ENCODE peak calls at places on chromosome 13, in five cellular contexts. D is GM23248, Q is neural progenitor cell, B is HCT116, G is H9. J is an unnamed sample.

GRCh38 chr13:23992722-23993438 is 95.6 kb upstream of the C1QTNF9B start:
- DNase-seq in D (no peak), Q (no peak), B (no peak), G (no peak), J (no peak)

GRCh38 chr13:79781829-79782540 is 301.0 kb downstream of the NDFIP2 start:
- DNase-seq in D (peak; percentile 46), Q (no peak), B (no peak), G (no peak), J (no peak)

GRCh38 chr13:28534210-28534609 is 39.3 kb upstream of the FLT1 start:
- DNase-seq in D (no peak), Q (no peak), B (no peak), G (no peak), J (no peak)

GRCh38 chr13:27869436-27870090 is 50.2 kb upstream of the PDX1 start:
- DNase-seq in D (no peak), Q (no peak), B (no peak), G (no peak), J (no peak)

GRCh38 chr13:39401756-39402155 is 201.2 kb downstream of the LHFPL6 start:
- DNase-seq in D (no peak), Q (no peak), B (no peak), G (no peak), J (no peak)

GRCh38 chr13:76023644-76024043 is 387.5 kb downstream of the LMO7 start:
- DNase-seq in D (peak; percentile 20), Q (no peak), B (no peak), G (no peak), J (no peak)

GRCh38 chr13:67136157-67136556 is 94.0 kb downstream of the PCDH9 start:
- DNase-seq in D (no peak), Q (no peak), B (no peak), G (no peak), J (no peak)

GRCh38 chr13:113835461-113836274 is 28.2 kb downstream of the GAS6 start:
- DNase-seq in D (peak; percentile 91), Q (no peak), B (no peak), G (no peak), J (no peak)

GRCh38 chr13:99289674-99290337 is 17.4 kb downstream of the GPR183 start:
- DNase-seq in D (no peak), Q (no peak), B (no peak), G (no peak), J (no peak)

GRCh38 chr13:93080587-93080986 is 146.0 kb upstream of the GPC6 start:
- DNase-seq in D (no peak), Q (no peak), B (no peak), G (no peak), J (no peak)

GRCh38 chr13:99600318-99600717 is 99.0 kb downstream of the TM9SF2 start:
- DNase-seq in D (no peak), Q (peak; percentile 66), B (no peak), G (peak; percentile 71), J (peak; percentile 78)

GRCh38 chr13:30807392-30807791 is 72.0 kb downstream of the ALOX5AP start:
- DNase-seq in D (no peak), Q (no peak), B (no peak), G (no peak), J (no peak)

GRCh38 chr13:46983881-46984280 is 87.0 kb upstream of the HTR2A start:
- DNase-seq in D (peak; percentile 28), Q (no peak), B (no peak), G (no peak), J (peak; percentile 80)

GRCh38 chr13:70623260-70623659 is 515.0 kb upstream of the KLHL1 start:
- DNase-seq in D (peak; percentile 20), Q (peak; percentile 2), B (no peak), G (no peak), J (peak; percentile 71)

GRCh38 chr13:109785141-109785891 is 1.1 kb downstream of the IRS2 start:
- DNase-seq in D (peak; percentile 84), Q (peak; percentile 66), B (no peak), G (peak; percentile 42), J (no peak)

GRCh38 chr13:21149568-21149967 is 26.8 kb downstream of the SKA3 start:
- DNase-seq in D (peak; percentile 4), Q (no peak), B (no peak), G (no peak), J (no peak)

GRCh38 chr13:43664700-43665191 is 122.0 kb downstream of the ENOX1 start:
- DNase-seq in D (peak; percentile 75), Q (peak; percentile 76), B (no peak), G (no peak), J (no peak)

GRCh38 chr13:111396457-111396856 is 76.0 kb downstream of the TEX29 start:
- DNase-seq in D (no peak), Q (no peak), B (no peak), G (peak; percentile 24), J (peak; percentile 10)

DNA sequence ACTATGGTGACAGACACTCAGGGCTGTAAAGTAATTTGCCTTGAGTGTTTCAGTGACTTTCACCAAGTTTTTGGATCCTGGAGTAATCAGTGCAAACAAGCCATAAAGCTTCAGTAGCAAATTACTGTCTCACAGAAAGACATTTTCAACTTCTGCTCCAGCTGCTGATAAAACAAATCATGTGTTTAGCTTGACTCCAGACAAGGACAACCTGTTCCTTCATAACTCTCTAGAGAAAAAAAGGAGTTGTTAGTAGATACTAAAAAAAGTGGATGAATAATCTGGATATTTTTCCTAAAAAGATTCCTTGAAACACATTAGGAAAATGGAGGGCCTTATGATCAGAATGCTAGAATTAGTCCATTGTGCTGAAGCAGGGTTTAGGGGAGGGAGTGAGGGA is 9.4 kb downstream of the ARGLU1 start:
- DNase-seq in D (no peak), Q (no peak), B (no peak), G (no peak), J (no peak)
- H2AFZ ChIP-seq in D (no peak overlapping the region), Q (no peak overlapping the region), B (no peak overlapping the region), G (no peak overlapping the region), J (no peak overlapping the region)

GRCh38 chr13:85095887-85096286 is 703.3 kb downstream of the SLITRK6 start:
- DNase-seq in D (no peak), Q (no peak), B (no peak), G (no peak), J (no peak)
- H2AFZ ChIP-seq in D (no peak overlapping the region), Q (no peak overlapping the region), B (no peak overlapping the region), G (no peak overlapping the region), J (no peak overlapping the region)

DNA sequence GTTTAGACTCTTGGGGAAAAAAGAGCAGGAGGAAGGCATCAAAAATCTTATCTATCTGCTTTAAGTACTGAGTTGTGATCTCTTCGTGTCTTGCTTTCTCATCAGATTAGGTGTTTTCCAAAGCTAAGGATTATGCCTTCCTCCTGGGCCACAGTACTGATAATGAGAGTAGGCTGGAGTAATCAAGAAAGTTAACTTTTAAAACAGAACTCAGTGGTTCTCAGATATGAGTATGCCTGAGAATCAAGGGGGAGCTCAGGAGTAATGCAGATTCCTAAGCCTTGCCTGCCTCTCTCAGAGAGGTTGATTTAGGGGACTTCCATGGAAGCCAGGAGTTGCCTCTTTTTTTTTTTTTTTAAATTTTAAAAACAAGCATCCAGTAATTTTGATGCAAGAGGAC is 23.5 kb downstream of the CDADC1 start:
- DNase-seq in D (no peak), Q (no peak), B (no peak), G (no peak), J (no peak)
- H2AFZ ChIP-seq in D (no peak overlapping the region), Q (no peak overlapping the region), B (no peak overlapping the region), G (no peak overlapping the region), J (no peak overlapping the region)

GRCh38 chr13:107900775-107901174 is 314.6 kb downstream of the LIG4 start:
- DNase-seq in D (peak; percentile 31), Q (no peak), B (no peak), G (no peak), J (no peak)

GRCh38 chr13:107907065-107907464 is 308.3 kb downstream of the LIG4 start:
- DNase-seq in D (no peak), Q (no peak), B (no peak), G (no peak), J (no peak)

GRCh38 chr13:107901230-107901629 is 314.1 kb downstream of the LIG4 start:
- DNase-seq in D (no peak), Q (no peak), B (no peak), G (no peak), J (no peak)

GRCh38 chr13:107901996-107902562 is 313.3 kb downstream of the LIG4 start:
- DNase-seq in D (no peak), Q (no peak), B (no peak), G (no peak), J (no peak)

GRCh38 chr13:107906131-107906530 is 309.2 kb downstream of the LIG4 start:
- DNase-seq in D (no peak), Q (no peak), B (no peak), G (no peak), J (no peak)
- H2AFZ ChIP-seq in D (no peak overlapping the region), Q (no peak overlapping the region), B (no peak overlapping the region), G (no peak overlapping the region), J (no peak overlapping the region)

GRCh38 chr13:91576590-91576989 is 178.2 kb downstream of the GPC5 start:
- DNase-seq in D (no peak), Q (peak; percentile 53), B (no peak), G (peak; percentile 58), J (peak; percentile 52)
- H2AFZ ChIP-seq in D (no peak overlapping the region), Q (peak overlapping the region; percentile 96), B (no peak overlapping the region), G (no peak overlapping the region), J (no peak overlapping the region)

GRCh38 chr13:52179925-52180324 is 20.5 kb upstream of the NEK3 start:
- DNase-seq in D (no peak), Q (no peak), B (no peak), G (no peak), J (no peak)
- H2AFZ ChIP-seq in D (no peak overlapping the region), Q (no peak overlapping the region), B (no peak overlapping the region), G (no peak overlapping the region), J (no peak overlapping the region)

GRCh38 chr13:73212482-73212881 is 153.7 kb downstream of the KLF5 start:
- DNase-seq in D (no peak), Q (no peak), B (no peak), G (no peak), J (no peak)
- H2AFZ ChIP-seq in D (no peak overlapping the region), Q (no peak overlapping the region), B (peak overlapping the region; percentile 59), G (no peak overlapping the region), J (no peak overlapping the region)

GRCh38 chr13:41722684-41723083 is 238.2 kb downstream of the VWA8 start:
- DNase-seq in D (no peak), Q (no peak), B (no peak), G (no peak), J (no peak)
- H2AFZ ChIP-seq in D (no peak overlapping the region), Q (no peak overlapping the region), B (no peak overlapping the region), G (no peak overlapping the region), J (no peak overlapping the region)

DNA sequence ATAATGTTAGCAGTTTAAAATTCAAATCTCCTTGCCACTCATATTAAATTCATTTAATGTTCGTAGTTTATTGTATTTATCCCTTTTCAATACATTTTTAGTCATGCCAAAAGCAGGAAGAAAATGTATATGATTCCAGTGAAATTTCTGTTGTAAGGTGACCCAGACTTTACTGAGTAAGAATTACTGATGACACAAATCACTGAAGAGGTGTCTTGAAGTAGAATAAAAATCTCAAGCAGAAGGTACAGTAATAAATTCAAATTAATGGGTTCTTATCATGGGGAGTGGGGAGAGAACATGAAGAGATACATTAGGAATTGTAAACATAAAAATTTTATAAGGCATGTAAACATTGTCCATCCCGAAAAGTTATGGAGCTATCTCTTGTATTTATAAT is 19.9 kb downstream of the STARD13 start:
- DNase-seq in D (no peak), Q (no peak), B (no peak), G (no peak), J (no peak)
- H2AFZ ChIP-seq in D (no peak overlapping the region), Q (no peak overlapping the region), B (no peak overlapping the region), G (no peak overlapping the region), J (no peak overlapping the region)